ENCODE peak calls at places on chromosomes 12 and 14, in seven cellular contexts. J, K, Z, Y, L, P and Q are unnamed samples.

GRCh38 chr14:76922599-76922998 is 96.4 kb downstream of the LRRC74A start:
- DNase-seq in K (peak), P (peak), J (no peak), L (peak), Y (no peak), Z (no peak), Q (no peak)

GRCh38 chr14:103091041-103091882 is 3.3 kb upstream of the EXOC3L4 start:
- DNase-seq in J (peak), L (peak), K (no peak), Z (no peak), P (peak), Y (no peak), Q (no peak)

GRCh38 chr14:49897965-49898364 is 5.1 kb downstream of the ARF6 start:
- DNase-seq in L (no peak), P (no peak), J (no peak), K (no peak), Z (no peak), Y (no peak), Q (no peak)

GRCh38 chr12:5453471-5453870 is 21.6 kb downstream of the NTF3 start:
- DNase-seq in J (peak), K (no peak), P (no peak), Z (no peak), L (no peak), Y (no peak), Q (no peak)

GRCh38 chr14:69895109-69895508 is 15.9 kb downstream of the SMOC1 start:
- DNase-seq in J (no peak), L (no peak), Z (no peak), P (no peak), K (no peak), Y (no peak), Q (no peak)

GRCh38 chr12:105487961-105488360 is 157.5 kb downstream of the C12orf75 start:
- DNase-seq in P (no peak), K (no peak), Y (no peak), J (no peak), L (no peak), Z (no peak), Q (peak)

GRCh38 chr12:113862570-113863454 is 103.3 kb downstream of the RBM19 start:
- DNase-seq in Y (no peak), K (peak), L (peak), J (no peak), P (peak), Z (no peak), Q (peak)

GRCh38 chr14:98956616-98957015 is 315.4 kb downstream of the BCL11B start:
- DNase-seq in L (no peak), K (no peak), Y (no peak), Z (no peak), P (peak), J (no peak), Q (no peak)

GRCh38 chr14:61489932-61490331 is 168.6 kb downstream of the PRKCH start:
- DNase-seq in P (no peak), K (no peak), L (no peak), Z (no peak), Y (peak), J (no peak), Q (peak)

GRCh38 chr14:54535126-54535525 is 25.4 kb downstream of the CGRRF1 start:
- DNase-seq in Z (no peak), P (no peak), K (peak), L (peak), J (no peak), Y (no peak), Q (peak)

GRCh38 chr12:111523587-111523986 is 75.5 kb downstream of the ATXN2 start:
- DNase-seq in P (no peak), L (no peak), Z (no peak), J (no peak), K (no peak), Y (no peak), Q (no peak)

GRCh38 chr12:117790948-117791347 is 177.8 kb downstream of the KSR2 start:
- DNase-seq in J (no peak), K (no peak), Y (no peak), P (peak), Z (no peak), L (no peak), Q (no peak)

GRCh38 chr14:38290601-38291190 is 34.8 kb upstream of the CLEC14A start:
- DNase-seq in L (peak), Y (peak), P (no peak), K (peak), J (no peak), Z (no peak), Q (peak)

GRCh38 chr14:72780771-72781170 is 113.1 kb downstream of the DPF3 start:
- DNase-seq in P (no peak), Y (no peak), J (no peak), Z (no peak), L (peak), K (peak), Q (peak)

GRCh38 chr14:59055439-59056045 is 132.9 kb upstream of the DAAM1 start:
- DNase-seq in Z (peak), P (peak), K (peak), Y (no peak), J (no peak), L (peak), Q (peak)

GRCh38 chr12:64608901-64609542 is 1.3 kb upstream of the RASSF3 start:
- DNase-seq in K (peak), Y (no peak), J (no peak), P (peak), L (peak), Z (peak), Q (peak)

DNA sequence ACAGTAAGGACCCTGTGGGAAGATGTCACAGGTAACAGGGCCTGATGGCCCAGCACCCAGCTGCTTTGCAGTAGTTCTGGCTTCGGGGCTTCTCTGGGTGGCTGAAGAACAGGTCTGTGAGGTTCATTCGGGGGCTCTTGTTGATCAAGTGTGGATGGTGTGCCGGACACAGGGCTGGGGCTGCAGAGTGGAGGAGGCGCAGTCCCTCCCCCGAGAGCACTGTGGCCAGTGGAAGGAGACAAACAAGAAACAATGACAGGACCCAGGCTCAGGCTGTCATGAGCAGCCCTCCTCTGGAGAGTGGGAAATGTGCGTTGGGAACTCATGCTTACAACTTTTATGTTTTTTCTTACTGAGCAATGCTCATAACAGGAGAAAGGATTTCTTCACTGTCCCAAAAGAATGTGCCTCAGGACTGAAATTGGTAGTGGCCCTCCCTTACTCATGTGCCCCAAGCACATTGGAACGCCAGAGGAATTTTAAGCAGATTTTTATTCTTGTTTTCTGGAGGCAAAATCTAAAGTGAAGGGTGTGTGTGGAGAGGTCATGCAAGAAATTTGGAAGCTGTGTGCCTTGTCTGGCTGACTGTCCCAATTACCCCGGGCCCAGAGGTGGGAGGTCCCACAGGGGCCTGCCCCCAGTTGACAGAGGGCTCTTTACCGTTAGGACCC is 233.8 kb downstream of the CACNA1C start:
- DNase-seq in Z (no peak), Y (peak), L (no peak), K (no peak), J (no peak), P (peak), Q (peak)
- H3K4me3 ChIP-seq in Z (no peak), Y (no peak), L (no peak), K (no peak), J (no peak), P (no peak), Q (no peak)

DNA sequence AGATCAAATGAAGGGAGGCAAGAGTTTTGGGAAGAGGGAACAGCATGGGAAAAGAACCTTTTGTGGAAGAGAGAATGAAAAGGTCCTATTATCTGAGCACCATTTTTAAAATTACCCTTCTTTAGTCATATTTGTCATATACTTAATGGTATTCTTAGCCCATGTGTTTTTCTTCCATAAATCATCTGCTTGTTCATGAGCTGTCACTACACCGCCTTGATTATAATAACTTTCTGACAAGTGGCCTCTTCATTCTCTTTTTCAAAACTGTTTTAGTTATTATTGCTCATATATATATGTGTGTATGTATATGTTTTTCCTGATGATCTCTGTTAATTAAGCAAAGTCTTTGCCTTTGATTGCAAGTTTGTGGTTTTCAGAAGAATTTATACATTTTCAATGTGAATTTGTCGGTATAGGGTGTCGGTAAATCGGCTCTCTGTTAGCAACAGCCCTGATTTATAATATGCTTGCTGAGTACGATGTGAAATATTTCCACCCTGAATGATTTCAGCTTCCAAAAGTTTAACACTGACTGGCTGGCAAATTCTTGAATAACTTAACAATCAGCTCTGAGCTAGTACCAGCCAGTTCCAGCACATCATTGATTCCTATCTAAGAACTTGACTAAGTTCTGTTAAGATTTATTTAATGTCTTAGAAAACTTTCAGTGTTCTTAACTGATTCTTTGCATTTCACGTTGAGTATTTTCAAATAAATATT is 49.2 kb downstream of the GUCY2C start:
- DNase-seq in L (no peak), K (no peak), P (no peak), Y (no peak), J (no peak), Z (no peak), Q (no peak)
- TF ChIP-seq CTCF in L (no peak), K (no peak), P (no peak), Y (no peak), J (no peak), Z (no peak), Q (no peak)

GRCh38 chr14:91115986-91116385 is 2.1 kb downstream of the DGLUCY start:
- DNase-seq in L (peak), Y (no peak), Z (no peak), P (no peak), K (no peak), J (no peak), Q (peak)
- H3K4me3 ChIP-seq in L (no peak), Y (no peak), Z (peak), P (no peak), K (no peak), J (no peak), Q (no peak)

DNA sequence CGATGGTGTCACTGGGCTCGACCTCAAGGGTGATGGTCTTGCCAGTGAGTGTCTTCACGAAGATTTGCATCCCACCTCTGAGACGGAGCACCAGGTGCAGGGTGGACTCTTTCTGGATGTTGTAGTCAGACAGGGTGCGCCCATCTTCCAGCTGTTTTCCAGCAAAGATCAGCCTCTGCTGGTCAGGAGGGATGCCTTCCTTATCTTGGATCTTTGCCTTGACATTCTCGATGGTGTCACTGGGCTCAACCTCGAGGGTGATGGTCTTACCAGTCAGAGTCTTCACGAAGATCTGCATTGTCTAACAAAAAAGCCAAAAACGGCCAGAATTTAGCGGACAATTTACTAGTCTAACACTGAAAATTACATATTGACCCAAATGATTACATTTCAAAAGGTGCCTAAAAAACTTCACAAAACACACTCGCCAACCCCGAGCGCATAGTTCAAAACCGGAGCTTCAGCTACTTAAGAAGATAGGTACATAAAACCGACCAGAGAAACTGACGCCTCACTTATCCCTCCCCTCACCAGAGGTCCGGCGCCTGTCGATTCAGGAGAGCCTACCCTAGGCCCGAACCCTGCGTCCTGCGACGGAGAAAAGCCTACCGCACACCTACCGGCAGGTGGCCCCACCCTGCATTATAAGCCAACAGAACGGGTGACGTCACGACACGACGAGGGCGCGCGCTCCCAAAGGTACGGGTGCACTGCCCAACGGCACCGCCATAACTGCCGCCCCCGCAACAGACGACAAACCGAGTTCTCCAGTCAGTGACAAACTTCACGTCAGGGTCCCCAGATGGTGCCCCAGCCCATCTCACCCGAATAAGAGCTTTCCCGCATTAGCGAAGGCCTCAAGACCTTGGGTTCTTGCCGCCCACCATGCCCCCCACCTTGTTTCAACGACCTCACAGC is 717 bp downstream of the UBC start:
- DNase-seq in J (peak), L (peak), P (peak), Y (peak), Z (no peak), K (peak), Q (peak)
- TF ChIP-seq CTCF in J (peak), L (peak), P (peak), Y (peak), Z (peak), K (peak), Q (peak)

DNA sequence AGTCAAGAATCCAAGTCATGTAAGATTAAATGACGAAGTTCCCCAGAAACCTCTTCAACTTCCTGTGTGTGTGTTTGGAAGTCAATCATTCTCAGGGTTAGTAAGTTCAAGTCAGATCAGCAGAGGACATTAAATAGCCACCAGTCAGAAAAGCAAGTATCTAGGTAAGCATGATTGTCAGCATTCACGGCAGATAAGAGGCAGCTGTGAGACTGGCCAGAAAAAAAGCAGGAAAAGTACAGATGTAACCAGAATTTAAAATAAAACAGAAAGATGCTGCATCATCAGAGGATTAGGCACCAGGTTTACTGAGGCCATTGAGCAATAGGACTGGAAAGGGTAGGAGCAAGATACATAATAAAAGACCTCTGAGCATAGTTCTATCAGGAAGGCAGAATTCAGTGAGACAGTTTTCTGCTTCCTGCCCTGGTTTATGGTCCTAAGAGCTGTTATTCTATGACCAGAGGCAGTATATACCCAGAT is 606.9 kb downstream of the FSCB start:
- DNase-seq in L (no peak), Z (no peak), J (no peak), K (no peak), Y (no peak), P (peak), Q (no peak)
- H3K4me3 ChIP-seq in L (no peak), Z (no peak), J (no peak), K (no peak), Y (no peak), P (no peak), Q (no peak)

GRCh38 chr12:109796057-109796456 is 37.1 kb downstream of the TRPV4 start:
- DNase-seq in Y (no peak), J (no peak), K (no peak), Z (no peak), P (no peak), L (no peak), Q (no peak)

GRCh38 chr12:109795023-109795422 is 38.2 kb downstream of the TRPV4 start:
- DNase-seq in L (peak), Z (no peak), J (no peak), Y (no peak), P (no peak), K (no peak), Q (peak)

GRCh38 chr12:109798691-109799090 is 34.5 kb downstream of the TRPV4 start:
- DNase-seq in Z (no peak), P (no peak), J (no peak), K (no peak), Y (no peak), L (no peak), Q (no peak)

GRCh38 chr12:109800536-109800935 is 32.7 kb downstream of the TRPV4 start:
- DNase-seq in Z (no peak), L (no peak), P (no peak), J (no peak), Y (no peak), K (no peak), Q (no peak)

DNA sequence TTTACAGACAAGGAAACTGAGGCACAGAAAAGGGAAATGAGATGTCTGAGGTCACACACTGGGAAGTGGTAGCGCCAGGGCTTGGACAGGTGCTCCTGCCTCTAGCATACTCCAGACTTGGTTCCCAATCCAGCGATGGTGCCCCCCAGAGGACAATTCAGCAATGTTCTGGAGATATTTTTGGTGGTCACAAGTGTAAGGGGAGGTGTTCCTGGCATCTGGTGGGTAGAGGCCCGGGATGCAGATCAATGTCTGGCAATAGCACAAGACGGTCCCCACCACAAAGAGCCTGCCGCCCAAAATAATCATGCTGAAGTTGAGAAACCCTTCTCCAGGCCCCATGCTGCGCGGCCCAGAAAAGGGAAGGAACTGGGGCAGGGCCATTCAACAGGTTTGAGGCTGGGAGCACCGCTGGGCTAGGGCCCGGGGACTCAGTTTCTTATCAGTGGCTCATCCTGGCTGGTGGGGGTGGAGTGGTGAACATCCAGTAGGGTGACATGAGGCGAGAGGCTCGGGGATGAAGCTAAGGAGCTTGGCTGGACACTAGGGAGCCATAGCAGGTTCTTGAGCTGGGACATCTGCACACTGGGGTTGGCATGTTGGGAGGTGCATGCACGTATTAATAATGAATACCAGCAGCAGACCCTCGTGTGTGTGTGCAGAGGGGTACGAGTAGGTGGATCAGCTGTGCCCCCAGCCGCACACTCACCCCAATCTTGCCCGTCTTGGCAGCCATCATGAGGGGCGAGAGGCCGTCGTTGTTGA is 35.1 kb downstream of the TRPV4 start:
- DNase-seq in Z (no peak), Y (no peak), J (no peak), L (no peak), P (peak), K (no peak), Q (no peak)
- TF ChIP-seq CTCF in Z (peak), Y (no peak), J (peak), L (peak), P (peak), K (no peak), Q (peak)